ENCODE peak calls at places on chromosomes 4 and X, in seven cellular contexts. One of them, this sample, is unnamed.

GRCh38 chr4:121764702-121765367 is at the start of gene SMIM43:
- DNase-seq in HCT116: no peak
- DNase-seq in GM12878: no peak
- DNase-seq in NT2/D1: peak
- DNase-seq in H1: peak
- DNase-seq in HepG2: no peak
- DNase-seq in SK-N-SH: peak
- DNase-seq in this sample: no peak

GRCh38 chrX:23902419-23902818 is 5.3 kb downstream of the APOO start:
- DNase-seq in SK-N-SH: peak
- DNase-seq in HCT116: no peak
- DNase-seq in H1: no peak
- DNase-seq in HepG2: peak
- DNase-seq in NT2/D1: no peak
- DNase-seq in GM12878: no peak
- DNase-seq in this sample: peak

GRCh38 chrX:2371026-2371778 is 129.6 kb downstream of the DHRSX start:
- DNase-seq in HCT116: no peak
- DNase-seq in H1: no peak
- DNase-seq in NT2/D1: no peak
- DNase-seq in SK-N-SH: no peak
- DNase-seq in GM12878: no peak
- DNase-seq in HepG2: no peak
- DNase-seq in this sample: peak

GRCh38 chr4:155629831-155630425 is 36.7 kb upstream of the GUCY1A1 start:
- DNase-seq in GM12878: no peak
- DNase-seq in H1: no peak
- DNase-seq in HepG2: no peak
- DNase-seq in HCT116: no peak
- DNase-seq in NT2/D1: no peak
- DNase-seq in SK-N-SH: no peak
- DNase-seq in this sample: no peak

GRCh38 chr4:39151120-39151713 is 31.1 kb upstream of the WDR19 start:
- DNase-seq in H1: no peak
- DNase-seq in SK-N-SH: peak
- DNase-seq in NT2/D1: no peak
- DNase-seq in GM12878: no peak
- DNase-seq in HepG2: no peak
- DNase-seq in HCT116: no peak
- DNase-seq in this sample: no peak

GRCh38 chrX:149365061-149365460 is 140.0 kb downstream of the IDS start:
- DNase-seq in GM12878: no peak
- DNase-seq in NT2/D1: no peak
- DNase-seq in HCT116: no peak
- DNase-seq in H1: no peak
- DNase-seq in SK-N-SH: no peak
- DNase-seq in HepG2: peak
- DNase-seq in this sample: no peak

GRCh38 chrX:123432362-123433150 is 248.5 kb downstream of the GRIA3 start:
- DNase-seq in SK-N-SH: no peak
- DNase-seq in HepG2: no peak
- DNase-seq in H1: no peak
- DNase-seq in GM12878: no peak
- DNase-seq in HCT116: no peak
- DNase-seq in NT2/D1: no peak
- DNase-seq in this sample: no peak

GRCh38 chr4:15001825-15002658 is at the start of gene CPEB2:
- DNase-seq in HCT116: peak
- DNase-seq in GM12878: peak
- DNase-seq in HepG2: peak
- DNase-seq in NT2/D1: peak
- DNase-seq in H1: peak
- DNase-seq in SK-N-SH: peak
- DNase-seq in this sample: peak

GRCh38 chr4:53804719-53805118 is 213.4 kb upstream of the LNX1 start:
- DNase-seq in H1: peak
- DNase-seq in HCT116: peak
- DNase-seq in NT2/D1: no peak
- DNase-seq in GM12878: peak
- DNase-seq in SK-N-SH: no peak
- DNase-seq in HepG2: peak
- DNase-seq in this sample: peak

GRCh38 chr4:67871867-67872266 is 11.9 kb downstream of the TMPRSS11D start:
- DNase-seq in HepG2: peak
- DNase-seq in NT2/D1: no peak
- DNase-seq in SK-N-SH: peak
- DNase-seq in HCT116: peak
- DNase-seq in H1: no peak
- DNase-seq in GM12878: no peak
- DNase-seq in this sample: no peak

GRCh38 chr4:152673489-152673888 is 6.3 kb downstream of the TMEM154 start:
- DNase-seq in HepG2: no peak
- DNase-seq in GM12878: no peak
- DNase-seq in NT2/D1: no peak
- DNase-seq in SK-N-SH: no peak
- DNase-seq in H1: no peak
- DNase-seq in HCT116: no peak
- DNase-seq in this sample: no peak

GRCh38 chrX:68018248-68019203 is 414.8 kb downstream of the OPHN1 start:
- DNase-seq in GM12878: no peak
- DNase-seq in HCT116: peak
- DNase-seq in NT2/D1: peak
- DNase-seq in H1: peak
- DNase-seq in SK-N-SH: peak
- DNase-seq in HepG2: peak
- DNase-seq in this sample: no peak
- TF ChIP-seq YY1 in GM12878: no peak
- TF ChIP-seq YY1 in HCT116: no peak
- TF ChIP-seq YY1 in NT2/D1: no peak
- TF ChIP-seq YY1 in H1: no peak
- TF ChIP-seq YY1 in SK-N-SH: no peak
- TF ChIP-seq YY1 in HepG2: no peak
- TF ChIP-seq YY1 in this sample: no peak

GRCh38 chr4:2537011-2537830 is 774 bp downstream of the FAM193A start:
- DNase-seq in SK-N-SH: peak
- DNase-seq in HCT116: no peak
- DNase-seq in NT2/D1: no peak
- DNase-seq in H1: peak
- DNase-seq in GM12878: no peak
- DNase-seq in HepG2: peak
- DNase-seq in this sample: peak

GRCh38 chr4:2534904-2535385 is 1.5 kb upstream of the FAM193A start:
- DNase-seq in HepG2: peak
- DNase-seq in SK-N-SH: peak
- DNase-seq in NT2/D1: no peak
- DNase-seq in GM12878: no peak
- DNase-seq in H1: no peak
- DNase-seq in HCT116: no peak
- DNase-seq in this sample: no peak

GRCh38 chr4:2536193-2537010 is at the start of gene FAM193A:
- DNase-seq in HCT116: peak
- DNase-seq in SK-N-SH: peak
- DNase-seq in H1: peak
- DNase-seq in NT2/D1: peak
- DNase-seq in HepG2: peak
- DNase-seq in GM12878: peak
- DNase-seq in this sample: peak

GRCh38 chr4:2535386-2536192 is 858 bp upstream of the FAM193A start:
- DNase-seq in NT2/D1: no peak
- DNase-seq in SK-N-SH: peak
- DNase-seq in HepG2: peak
- DNase-seq in HCT116: no peak
- DNase-seq in H1: peak
- DNase-seq in GM12878: no peak
- DNase-seq in this sample: peak
- TF ChIP-seq YY1 in NT2/D1: no peak
- TF ChIP-seq YY1 in SK-N-SH: peak
- TF ChIP-seq YY1 in HepG2: no peak
- TF ChIP-seq YY1 in HCT116: no peak
- TF ChIP-seq YY1 in H1: no peak
- TF ChIP-seq YY1 in GM12878: peak
- TF ChIP-seq YY1 in this sample: no peak

GRCh38 chr4:137180349-137180748 is 351.9 kb downstream of the PCDH18 start:
- DNase-seq in SK-N-SH: no peak
- DNase-seq in HCT116: peak
- DNase-seq in NT2/D1: no peak
- DNase-seq in HepG2: no peak
- DNase-seq in GM12878: no peak
- DNase-seq in H1: no peak
- DNase-seq in this sample: no peak
- TF ChIP-seq YY1 in SK-N-SH: no peak
- TF ChIP-seq YY1 in HCT116: no peak
- TF ChIP-seq YY1 in NT2/D1: no peak
- TF ChIP-seq YY1 in HepG2: no peak
- TF ChIP-seq YY1 in GM12878: no peak
- TF ChIP-seq YY1 in H1: no peak
- TF ChIP-seq YY1 in this sample: no peak

GRCh38 chr4:5052424-5052702 is 1.1 kb downstream of the STK32B start:
- DNase-seq in GM12878: no peak
- DNase-seq in SK-N-SH: no peak
- DNase-seq in HepG2: no peak
- DNase-seq in NT2/D1: no peak
- DNase-seq in H1: no peak
- DNase-seq in HCT116: no peak
- DNase-seq in this sample: no peak

GRCh38 chr4:5052726-5053425 is 1.6 kb downstream of the STK32B start:
- DNase-seq in NT2/D1: no peak
- DNase-seq in GM12878: no peak
- DNase-seq in HCT116: no peak
- DNase-seq in SK-N-SH: no peak
- DNase-seq in HepG2: no peak
- DNase-seq in H1: no peak
- DNase-seq in this sample: no peak

GRCh38 chr4:5050520-5050955 is 742 bp upstream of the STK32B start:
- DNase-seq in NT2/D1: peak
- DNase-seq in SK-N-SH: peak
- DNase-seq in HCT116: peak
- DNase-seq in H1: peak
- DNase-seq in GM12878: no peak
- DNase-seq in HepG2: peak
- DNase-seq in this sample: peak

GRCh38 chr4:5051210-5051691 is at the start of gene STK32B:
- DNase-seq in SK-N-SH: peak
- DNase-seq in NT2/D1: peak
- DNase-seq in HCT116: no peak
- DNase-seq in HepG2: no peak
- DNase-seq in GM12878: no peak
- DNase-seq in H1: peak
- DNase-seq in this sample: peak

DNA sequence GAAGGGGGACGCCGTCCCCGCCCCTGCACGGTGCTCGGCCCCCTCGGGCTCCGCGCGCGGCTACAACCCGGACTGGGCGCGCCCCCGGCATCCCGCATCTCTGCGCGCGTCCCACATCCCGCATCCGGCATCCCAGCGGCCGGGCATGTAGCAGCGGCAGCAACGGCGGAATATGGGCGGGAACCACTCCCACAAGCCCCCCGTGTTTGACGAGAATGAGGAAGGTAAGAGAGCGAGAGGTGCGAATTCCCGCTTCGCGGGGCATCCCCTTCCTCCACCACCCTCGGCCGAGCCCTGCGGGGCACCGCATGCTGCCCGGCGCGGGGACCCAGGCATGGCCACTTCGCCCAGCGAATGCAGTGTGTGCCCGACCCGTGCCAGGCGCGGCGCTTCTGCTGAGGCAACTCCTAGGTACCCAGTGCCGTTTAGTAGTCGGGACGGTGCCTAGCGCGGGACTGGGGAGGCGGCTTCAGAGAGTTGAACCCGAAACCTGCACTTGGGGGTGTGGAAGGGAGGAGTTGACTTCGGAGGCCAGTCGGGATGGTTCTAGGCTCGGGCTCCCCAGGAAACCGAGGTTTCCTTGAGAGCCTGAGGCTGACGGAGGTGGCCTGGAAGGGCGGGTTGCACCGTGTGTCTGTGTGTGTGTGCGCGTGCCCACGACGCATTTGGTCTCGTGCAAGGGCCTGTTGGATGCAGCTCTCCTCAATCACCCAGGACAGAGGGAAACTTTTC is 578 bp downstream of the STK32B start:
- DNase-seq in SK-N-SH: no peak
- DNase-seq in H1: peak
- DNase-seq in HCT116: no peak
- DNase-seq in NT2/D1: no peak
- DNase-seq in GM12878: no peak
- DNase-seq in HepG2: no peak
- DNase-seq in this sample: no peak
- TF ChIP-seq YY1 in SK-N-SH: no peak
- TF ChIP-seq YY1 in H1: no peak
- TF ChIP-seq YY1 in HCT116: no peak
- TF ChIP-seq YY1 in NT2/D1: no peak
- TF ChIP-seq YY1 in GM12878: no peak
- TF ChIP-seq YY1 in HepG2: no peak
- TF ChIP-seq YY1 in this sample: no peak

GRCh38 chr4:145055533-145056257 is 42.3 kb downstream of the ANAPC10 start:
- DNase-seq in NT2/D1: no peak
- DNase-seq in HepG2: no peak
- DNase-seq in HCT116: no peak
- DNase-seq in SK-N-SH: no peak
- DNase-seq in H1: no peak
- DNase-seq in GM12878: no peak
- DNase-seq in this sample: no peak

GRCh38 chr4:145056325-145057130 is 41.5 kb downstream of the ANAPC10 start:
- DNase-seq in GM12878: no peak
- DNase-seq in H1: no peak
- DNase-seq in HCT116: no peak
- DNase-seq in HepG2: no peak
- DNase-seq in NT2/D1: no peak
- DNase-seq in SK-N-SH: no peak
- DNase-seq in this sample: no peak

GRCh38 chr4:145066063-145066501 is 31.9 kb downstream of the ANAPC10 start:
- DNase-seq in NT2/D1: peak
- DNase-seq in SK-N-SH: no peak
- DNase-seq in HepG2: no peak
- DNase-seq in HCT116: peak
- DNase-seq in H1: no peak
- DNase-seq in GM12878: no peak
- DNase-seq in this sample: no peak

GRCh38 chr4:145058256-145058655 is 39.7 kb downstream of the ANAPC10 start:
- DNase-seq in HepG2: no peak
- DNase-seq in SK-N-SH: no peak
- DNase-seq in NT2/D1: no peak
- DNase-seq in H1: no peak
- DNase-seq in GM12878: no peak
- DNase-seq in HCT116: no peak
- DNase-seq in this sample: no peak

GRCh38 chr4:145061325-145061920 is 36.6 kb downstream of the ANAPC10 start:
- DNase-seq in GM12878: no peak
- DNase-seq in HepG2: peak
- DNase-seq in HCT116: peak
- DNase-seq in SK-N-SH: peak
- DNase-seq in NT2/D1: peak
- DNase-seq in H1: no peak
- DNase-seq in this sample: peak
- TF ChIP-seq YY1 in GM12878: no peak
- TF ChIP-seq YY1 in HepG2: no peak
- TF ChIP-seq YY1 in HCT116: no peak
- TF ChIP-seq YY1 in SK-N-SH: no peak
- TF ChIP-seq YY1 in NT2/D1: no peak
- TF ChIP-seq YY1 in H1: no peak
- TF ChIP-seq YY1 in this sample: no peak